ENCODE peak calls at places on chromosome 12, in seven cellular contexts. E, H, V, D, I, K and T are unnamed samples. For H3K27me3, the result is how much of the 10 kb centered on the place peaks cover.

GRCh38 chr12:44193281-44193680 is 357.4 kb downstream of the TMEM117 start:
- DNase-seq in H (no peak), K (no peak), V (no peak), D (no peak), E (no peak), I (no peak), T (no peak)

GRCh38 chr12:105741786-105742566 is 396.8 kb downstream of the NUAK1 start:
- DNase-seq in H (peak), I (no peak), K (no peak), D (peak), E (no peak), V (no peak), T (peak)

GRCh38 chr12:76591461-76591860 is 31.9 kb upstream of the OSBPL8 start:
- DNase-seq in E (no peak), K (no peak), V (no peak), I (no peak), H (no peak), D (peak), T (peak)

GRCh38 chr12:57888407-57889157 is 42.1 kb upstream of the CTDSP2 start:
- DNase-seq in V (no peak), I (no peak), E (no peak), H (peak), D (peak), K (no peak), T (no peak)

GRCh38 chr12:132045751-132046150 is 96.0 kb downstream of the EP400 start:
- DNase-seq in H (no peak), I (no peak), V (no peak), E (no peak), D (no peak), K (no peak), T (no peak)

GRCh38 chr12:101256271-101256670 is 23.6 kb upstream of the UTP20 start:
- DNase-seq in E (no peak), I (no peak), D (no peak), V (no peak), H (no peak), K (no peak), T (no peak)

GRCh38 chr12:117261267-117261666 is 71.0 kb upstream of the FBXO21 start:
- DNase-seq in V (no peak), I (peak), D (peak), K (no peak), H (no peak), E (no peak), T (no peak)

GRCh38 chr12:91180577-91180976 is 2.0 kb downstream of the DCN start:
- DNase-seq in I (no peak), H (peak), E (no peak), D (peak), K (no peak), V (no peak), T (peak)

GRCh38 chr12:91140660-91141045 is 29.4 kb upstream of the LUM start:
- DNase-seq in V (no peak), H (peak), D (peak), I (no peak), K (no peak), E (no peak), T (no peak)

GRCh38 chr12:68007023-68007422 is 17.8 kb downstream of the IFNG-AS1 start:
- DNase-seq in D (no peak), E (no peak), I (no peak), V (no peak), H (no peak), K (no peak), T (no peak)

GRCh38 chr12:127416796-127417195 is 850.2 kb upstream of the TMEM132C start:
- DNase-seq in V (no peak), I (no peak), D (peak), H (no peak), E (no peak), K (no peak), T (no peak)

GRCh38 chr12:31323466-31324115 is 2.4 kb downstream of the SINHCAF start:
- DNase-seq in D (no peak), I (no peak), V (peak), H (peak), K (no peak), E (no peak), T (no peak)

GRCh38 chr12:58387199-58387598 is 445.8 kb downstream of the ATP23 start:
- DNase-seq in E (no peak), I (peak), K (no peak), D (peak), V (no peak), H (no peak), T (no peak)

GRCh38 chr12:115398311-115398781 is 714.4 kb upstream of the TBX3 start:
- DNase-seq in I (no peak), D (no peak), H (no peak), K (no peak), E (no peak), V (peak), T (no peak)

GRCh38 chr12:69388371-69388770 is 28.8 kb downstream of the YEATS4 start:
- DNase-seq in I (peak), D (peak), E (no peak), V (no peak), K (no peak), H (no peak), T (peak)

GRCh38 chr12:10753066-10753465 is 29.9 kb upstream of the YBX3 start:
- DNase-seq in E (no peak), D (peak), K (no peak), V (no peak), I (no peak), H (no peak), T (peak)

GRCh38 chr12:89349814-89350213 is 2.5 kb downstream of the DUSP6 start:
- DNase-seq in D (peak), I (no peak), H (peak), E (peak), V (no peak), K (no peak), T (no peak)

GRCh38 chr12:46699986-46700385 is 125.8 kb downstream of the SLC38A4 start:
- DNase-seq in I (no peak), V (no peak), H (no peak), E (no peak), D (no peak), K (no peak), T (no peak)

GRCh38 chr12:46659844-46660243 is 166.0 kb downstream of the SLC38A4 start:
- DNase-seq in H (no peak), K (no peak), E (no peak), I (no peak), V (no peak), D (no peak), T (no peak)

GRCh38 chr12:58413794-58414193 is 472.4 kb downstream of the ATP23 start:
- DNase-seq in D (peak), E (no peak), V (no peak), I (no peak), H (no peak), K (no peak), T (no peak)

GRCh38 chr12:74619886-74620285 is 82.3 kb downstream of the ATXN7L3B start:
- DNase-seq in H (no peak), V (no peak), I (no peak), D (no peak), E (no peak), K (no peak), T (no peak)

GRCh38 chr12:25557830-25558436 is 4.8 kb upstream of the LMNTD1 start:
- DNase-seq in D (peak), H (no peak), V (no peak), E (no peak), K (no peak), I (peak), T (no peak)

GRCh38 chr12:5807090-5807414 is 138.0 kb downstream of the ANO2 start:
- DNase-seq in E (no peak), K (no peak), V (no peak), D (peak), I (peak), H (no peak), T (no peak)

GRCh38 chr12:11621797-11622423 is 27.6 kb upstream of the ETV6 start:
- DNase-seq in K (no peak), H (peak), I (no peak), E (no peak), V (no peak), D (peak), T (no peak)

GRCh38 chr12:112107728-112108447 is 695 bp downstream of the NAA25 start:
- DNase-seq in K (peak), H (peak), D (peak), V (no peak), I (no peak), E (no peak), T (no peak)

GRCh38 chr12:48765753-48766162 is 23.1 kb downstream of the ADCY6 start:
- DNase-seq in E (no peak), V (no peak), K (peak), H (no peak), I (no peak), D (no peak), T (no peak)

GRCh38 chr12:54007538-54008259 is 1.1 kb upstream of the HOXC8 start:
- DNase-seq in I (no peak), K (no peak), D (no peak), V (no peak), E (no peak), H (no peak), T (no peak)
- H3K4me3 ChIP-seq in I (no peak), K (no peak), D (no peak), V (no peak), E (no peak), H (no peak), T (no peak)

GRCh38 chr12:119869720-119870119 is 7.4 kb downstream of the CIT start:
- DNase-seq in H (no peak), E (no peak), I (peak), V (no peak), K (no peak), D (peak), T (peak)
- TF ChIP-seq CTCF in H (no peak), E (no peak), I (no peak), V (no peak), K (no peak), D (no peak), T (peak)

DNA sequence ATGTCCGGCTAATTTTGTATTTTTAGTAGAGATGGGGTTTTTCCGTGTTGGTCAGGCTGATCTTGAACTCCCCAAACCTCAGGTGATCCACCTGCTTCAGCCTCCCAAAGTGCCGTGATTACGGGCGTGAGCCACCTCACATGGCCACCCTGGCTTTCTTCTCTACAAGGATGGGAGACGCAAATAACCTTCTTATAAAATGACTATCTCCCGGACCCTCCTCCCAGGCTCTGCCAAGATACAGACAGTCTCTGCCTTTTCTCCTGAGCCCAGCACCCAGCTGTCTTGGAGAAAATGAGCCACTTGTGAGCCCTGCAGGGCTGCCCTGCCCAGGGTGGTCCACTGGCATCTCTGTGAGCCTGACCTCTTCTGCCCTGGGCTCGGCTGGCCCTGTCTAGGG is 34.7 kb upstream of the RBM19 start:
- DNase-seq in K (no peak), E (no peak), H (no peak), D (no peak), I (no peak), V (no peak), T (no peak)
- H3K27me3 ChIP-seq in K (under half), E (under half), H (under half), D (under half), I (half or more), V (under half), T (under half)

GRCh38 chr12:53999596-54000104 is 311 bp upstream of the HOXC9 start:
- DNase-seq in D (no peak), H (no peak), I (peak), E (no peak), K (peak), V (no peak), T (no peak)
- H3K4me3 ChIP-seq in D (no peak), H (peak), I (peak), E (no peak), K (peak), V (no peak), T (peak)

GRCh38 chr12:107522692-107523477 is 162.7 kb upstream of the PWP1 start:
- DNase-seq in K (no peak), E (no peak), V (no peak), I (no peak), H (no peak), D (no peak), T (no peak)
- TF ChIP-seq CTCF in K (no peak), E (no peak), V (peak), I (peak), H (no peak), D (peak), T (no peak)

GRCh38 chr12:230925-231671 is 17.1 kb upstream of the SLC6A12 start:
- DNase-seq in I (no peak), H (no peak), K (peak), E (no peak), V (no peak), D (no peak), T (no peak)
- H3K27me3 ChIP-seq in I (under half), H (under half), K (under half), E (under half), V (under half), D (under half), T (under half)

DNA sequence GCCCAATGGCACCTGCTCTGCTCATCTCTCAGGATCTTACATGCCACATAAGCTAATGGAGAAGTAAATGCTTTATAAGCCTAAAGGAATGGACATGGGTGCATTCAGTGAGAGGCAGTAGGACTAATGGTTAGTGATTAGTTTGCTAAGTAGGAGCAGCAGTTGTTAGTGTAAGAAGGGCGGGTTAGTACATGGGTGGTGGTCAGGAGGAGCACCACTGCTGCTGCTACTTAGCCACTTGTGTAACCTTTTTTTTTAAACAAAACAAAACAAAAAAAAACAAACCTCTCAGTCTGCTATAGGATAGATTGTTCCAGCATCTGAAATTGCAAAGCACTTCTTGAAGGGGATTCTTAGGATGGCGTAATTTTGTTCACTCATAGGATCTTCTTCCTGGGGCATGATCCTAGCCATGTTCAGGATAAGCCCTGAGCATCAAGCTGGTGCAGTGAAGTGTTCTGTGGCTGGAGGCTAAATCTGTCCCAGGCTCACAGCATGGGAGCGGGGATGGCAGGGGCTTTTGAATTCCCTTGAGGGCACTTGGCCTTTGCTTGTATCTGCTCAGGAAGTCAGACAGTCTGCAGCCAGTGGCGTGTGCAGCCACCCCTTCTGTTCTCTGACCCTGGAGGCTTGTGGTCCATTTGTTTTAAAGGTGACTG is 63.6 kb downstream of the CHST11 start:
- DNase-seq in E (no peak), K (no peak), I (no peak), H (no peak), D (no peak), V (no peak), T (no peak)
- H3K4me3 ChIP-seq in E (no peak), K (no peak), I (no peak), H (no peak), D (no peak), V (no peak), T (no peak)

DNA sequence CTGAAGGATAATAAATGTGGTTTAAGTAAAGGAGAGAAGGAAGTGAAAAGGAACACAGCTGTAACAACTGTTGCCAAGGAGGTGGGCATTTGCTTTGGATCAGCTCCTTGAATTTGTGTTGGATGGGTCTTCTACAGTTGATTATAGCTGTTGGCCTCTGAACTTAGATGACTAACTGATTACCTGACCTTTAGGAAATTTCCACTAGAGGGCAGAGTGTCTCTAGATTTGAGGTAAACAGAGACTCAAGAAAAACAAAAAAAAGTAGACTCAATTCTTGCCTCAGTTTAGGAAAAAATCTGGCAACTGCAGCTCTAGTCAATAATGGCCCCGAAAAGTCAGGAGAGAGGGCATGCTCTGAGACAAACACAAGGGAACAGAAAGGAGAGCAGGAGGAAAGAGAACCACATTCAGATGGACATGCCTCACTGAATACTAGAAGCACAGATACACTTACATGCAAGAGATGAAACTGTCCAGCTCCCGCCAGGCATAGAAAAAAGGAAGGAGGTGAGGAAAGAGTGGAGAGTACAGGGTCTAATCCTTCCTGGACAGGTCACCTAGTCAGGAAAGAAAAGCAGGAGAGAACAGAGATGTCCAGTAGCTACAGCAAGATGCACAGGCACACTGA is 20.6 kb downstream of the COX14 start:
- DNase-seq in K (no peak), I (no peak), D (peak), E (no peak), H (no peak), V (no peak), T (no peak)
- TF ChIP-seq CTCF in K (no peak), I (no peak), D (peak), E (peak), H (peak), V (peak), T (no peak)